ENCODE peak calls at places on chromosomes 3 and 15, in five cellular contexts. E is HepG2, K is HCT116, T is K562, C is H1. Q is an unnamed sample.

GRCh38 chr3:52317601-52318000 is 1.5 kb downstream of the DNAH1 start:
- DNase-seq in E (no peak), T (peak), K (no peak), C (peak), Q (no peak)

GRCh38 chr3:23739536-23739935 is 66.2 kb upstream of the UBE2E1 start:
- DNase-seq in T (peak), C (no peak), E (no peak), K (no peak), Q (no peak)

GRCh38 chr3:180002006-180002405 is 34.7 kb downstream of the PEX5L start:
- DNase-seq in E (no peak), T (no peak), K (no peak), C (no peak), Q (no peak)

GRCh38 chr3:105526349-105527111 is 159.8 kb downstream of the ALCAM start:
- DNase-seq in T (no peak), C (no peak), E (no peak), K (no peak), Q (no peak)

GRCh38 chr3:100005670-100006393 is 108.5 kb downstream of the FILIP1L start:
- DNase-seq in K (no peak), C (no peak), T (no peak), E (no peak), Q (no peak)

GRCh38 chr3:128498127-128498626 is 5.2 kb upstream of the GATA2 start:
- DNase-seq in T (no peak), C (no peak), K (no peak), E (no peak), Q (no peak)

GRCh38 chr3:107928084-107928445 is 162.8 kb downstream of the CD47 start:
- DNase-seq in E (no peak), K (no peak), C (no peak), T (no peak), Q (no peak)

GRCh38 chr15:20346082-20346805 is 195.4 kb downstream of the GOLGA6L6 start:
- DNase-seq in E (no peak), T (no peak), C (no peak), K (no peak), Q (no peak)

GRCh38 chr3:44047796-44048195 is 193.9 kb upstream of the TOPAZ1 start:
- DNase-seq in E (no peak), T (no peak), K (no peak), C (no peak), Q (no peak)

GRCh38 chr3:132756108-132756650 is 34.0 kb upstream of the NPHP3 start:
- DNase-seq in T (peak), K (no peak), C (no peak), E (no peak), Q (no peak)

GRCh38 chr3:149120051-149120972 is 9.1 kb upstream of the HPS3 start:
- DNase-seq in K (peak), E (peak), T (peak), C (no peak), Q (peak)

GRCh38 chr3:177571271-177571972 is 374.1 kb upstream of the TBL1XR1 start:
- DNase-seq in E (no peak), T (no peak), C (no peak), K (no peak), Q (no peak)

GRCh38 chr3:172546628-172547214 is 23.5 kb upstream of the TNFSF10 start:
- DNase-seq in K (no peak), T (no peak), C (no peak), E (no peak), Q (no peak)

GRCh38 chr15:46089438-46090044 is 454.7 kb downstream of the SQOR start:
- DNase-seq in T (no peak), K (no peak), C (no peak), E (no peak), Q (no peak)

GRCh38 chr15:66943456-66944095 is 121.8 kb upstream of the SMAD3 start:
- DNase-seq in E (peak), T (peak), C (no peak), K (no peak), Q (peak)

GRCh38 chr15:39358441-39359041 is 222.3 kb upstream of the THBS1 start:
- DNase-seq in K (no peak), C (no peak), T (peak), E (peak), Q (no peak)

GRCh38 chr3:7487763-7488162 is 626.8 kb downstream of the GRM7 start:
- DNase-seq in E (no peak), T (no peak), C (no peak), K (no peak), Q (no peak)

GRCh38 chr15:77024273-77025065 is 29.5 kb downstream of the PSTPIP1 start:
- DNase-seq in K (no peak), T (peak), C (peak), E (peak), Q (peak)

GRCh38 chr15:37933685-37934084 is 755 bp upstream of the TMCO5A start:
- DNase-seq in C (no peak), T (no peak), K (no peak), E (no peak), Q (no peak)

GRCh38 chr15:68391084-68391483 is 40.9 kb downstream of the ITGA11 start:
- DNase-seq in K (no peak), E (no peak), T (no peak), C (peak), Q (no peak)

GRCh38 chr15:29066848-29067247 is 181.1 kb downstream of the APBA2 start:
- DNase-seq in T (no peak), E (no peak), C (no peak), K (no peak), Q (no peak)

GRCh38 chr3:12286927-12287726 is 1.7 kb upstream of the PPARG start:
- DNase-seq in T (no peak), K (no peak), E (no peak), C (peak), Q (no peak)

GRCh38 chr3:142027295-142027694 is 122.0 kb downstream of the TFDP2 start:
- DNase-seq in E (no peak), T (peak), K (no peak), C (no peak), Q (no peak)

GRCh38 chr3:146093928-146094327 is 67.1 kb downstream of the PLOD2 start:
- DNase-seq in E (no peak), T (no peak), C (no peak), K (no peak), Q (no peak)

GRCh38 chr15:85646538-85647091 is 148.1 kb downstream of the KLHL25 start:
- DNase-seq in E (no peak), C (no peak), T (no peak), K (no peak), Q (no peak)

GRCh38 chr3:129182390-129183180 is 1.1 kb downstream of the CNBP start:
- DNase-seq in E (no peak), C (no peak), T (peak), K (no peak), Q (no peak)

GRCh38 chr15:58554758-58555157 is 123.0 kb downstream of the LIPC start:
- DNase-seq in C (no peak), T (no peak), E (no peak), K (no peak), Q (no peak)

GRCh38 chr3:183085634-183086390 is 13.5 kb downstream of the MCCC1 start:
- DNase-seq in T (peak), E (no peak), C (peak), K (no peak), Q (no peak)

GRCh38 chr3:126621627-126622345 is 33.1 kb downstream of the TXNRD3 start:
- DNase-seq in C (no peak), T (no peak), K (no peak), E (no peak), Q (no peak)

GRCh38 chr3:38438421-38438820 is 15.3 kb upstream of the ACVR2B start:
- DNase-seq in K (no peak), T (no peak), E (no peak), C (no peak), Q (no peak)

DNA sequence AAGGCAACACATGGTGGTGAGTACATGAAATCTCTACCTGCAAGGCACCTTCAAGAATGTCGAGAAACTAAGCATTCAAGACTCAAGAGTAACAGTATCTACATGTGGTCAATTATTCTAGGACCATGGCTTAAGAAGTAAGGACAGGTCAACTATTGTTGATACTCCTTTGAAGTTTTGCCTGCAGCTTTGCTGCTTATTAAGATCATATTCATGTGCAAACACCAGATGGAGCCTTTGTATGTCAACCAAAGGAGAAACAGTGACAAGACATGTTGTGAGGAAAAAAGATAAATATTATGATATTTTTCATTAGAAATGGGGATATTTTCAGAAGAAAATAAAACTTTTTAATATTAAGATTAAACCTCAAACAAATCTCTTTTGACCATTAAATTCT is 52.3 kb upstream of the FGF7 start:
- DNase-seq in K (peak), C (no peak), E (no peak), T (peak), Q (peak)
- TF ChIP-seq JUND in K (no peak), C (no peak), E (no peak), T (no peak), Q (no peak)

GRCh38 chr3:125257563-125257962 is 45.0 kb upstream of the SLC12A8 start:
- DNase-seq in E (no peak), C (no peak), K (no peak), T (no peak), Q (no peak)
- TF ChIP-seq JUND in E (no peak), C (no peak), K (no peak), T (no peak), Q (no peak)

GRCh38 chr3:189273736-189274135 is 102.0 kb downstream of the TPRG1 start:
- DNase-seq in K (no peak), C (no peak), T (no peak), E (no peak), Q (peak)

GRCh38 chr3:189272500-189273119 is 100.8 kb downstream of the TPRG1 start:
- DNase-seq in K (no peak), E (no peak), C (no peak), T (no peak), Q (no peak)

GRCh38 chr3:189270248-189270832 is 98.6 kb downstream of the TPRG1 start:
- DNase-seq in E (peak), C (no peak), T (no peak), K (peak), Q (peak)

GRCh38 chr3:189267981-189268613 is 96.3 kb downstream of the TPRG1 start:
- DNase-seq in K (peak), E (peak), C (no peak), T (no peak), Q (no peak)

GRCh38 chr3:189269356-189269755 is 97.6 kb downstream of the TPRG1 start:
- DNase-seq in T (no peak), E (no peak), C (no peak), K (no peak), Q (no peak)
- TF ChIP-seq JUND in T (no peak), E (no peak), C (no peak), K (no peak), Q (no peak)

DNA sequence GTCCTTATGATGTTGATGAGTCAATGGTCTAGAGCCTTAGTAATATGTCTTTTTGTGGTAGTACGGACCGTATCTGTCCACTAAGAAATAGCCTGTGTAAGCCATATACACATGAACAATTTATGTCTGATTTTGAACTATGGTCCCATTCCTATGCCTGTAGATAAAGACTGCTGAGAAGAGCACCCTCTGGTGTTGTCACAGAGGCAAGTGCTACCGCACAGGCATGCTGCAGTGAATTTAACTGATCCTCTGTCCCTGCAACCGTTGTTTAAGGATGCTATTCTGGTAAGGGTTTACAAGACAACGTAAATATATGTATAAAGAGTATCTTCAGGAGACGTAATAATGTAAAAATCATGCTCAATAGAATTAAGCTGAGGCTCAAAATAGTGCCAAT is 170.7 kb downstream of the UBE3A start:
- DNase-seq in T (peak), C (no peak), K (no peak), E (peak), Q (no peak)
- TF ChIP-seq JUND in T (no peak), C (no peak), K (no peak), E (no peak), Q (no peak)

GRCh38 chr3:35307296-35307695 is 332.0 kb upstream of the ARPP21 start:
- DNase-seq in T (no peak), C (no peak), E (no peak), K (no peak), Q (no peak)

DNA sequence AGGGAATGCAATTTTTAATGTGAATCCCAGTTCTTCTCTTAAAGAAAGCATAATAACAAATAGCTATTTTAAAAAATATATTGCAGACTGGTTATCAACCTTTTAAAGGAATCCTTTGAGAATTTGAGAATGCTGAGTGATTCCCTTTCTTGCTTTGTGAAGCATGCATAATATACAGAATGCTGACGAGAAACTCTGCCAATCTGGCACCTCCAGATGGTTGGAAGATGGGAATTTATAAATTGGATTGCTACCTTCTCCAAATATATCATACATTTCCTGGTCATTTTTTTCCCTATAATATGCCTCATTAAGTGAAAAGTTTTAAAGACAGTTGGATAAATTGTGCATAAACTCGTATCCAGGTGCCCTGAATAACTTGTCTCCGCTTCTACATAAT is 333.9 kb upstream of the ARPP21 start:
- DNase-seq in C (no peak), K (no peak), T (no peak), E (no peak), Q (no peak)
- TF ChIP-seq JUND in C (no peak), K (no peak), T (no peak), E (no peak), Q (no peak)

GRCh38 chr15:71545923-71546322 is 264.4 kb upstream of the NR2E3 start:
- DNase-seq in K (no peak), T (no peak), E (no peak), C (no peak), Q (no peak)

GRCh38 chr15:71545223-71545760 is 265.1 kb upstream of the NR2E3 start:
- DNase-seq in C (no peak), K (no peak), T (no peak), E (no peak), Q (no peak)

GRCh38 chr15:71549100-71549499 is 261.3 kb upstream of the NR2E3 start:
- DNase-seq in E (no peak), T (no peak), K (no peak), C (no peak), Q (no peak)

GRCh38 chr15:71548317-71548908 is 261.9 kb upstream of the NR2E3 start:
- DNase-seq in E (no peak), C (no peak), T (no peak), K (no peak), Q (no peak)

DNA sequence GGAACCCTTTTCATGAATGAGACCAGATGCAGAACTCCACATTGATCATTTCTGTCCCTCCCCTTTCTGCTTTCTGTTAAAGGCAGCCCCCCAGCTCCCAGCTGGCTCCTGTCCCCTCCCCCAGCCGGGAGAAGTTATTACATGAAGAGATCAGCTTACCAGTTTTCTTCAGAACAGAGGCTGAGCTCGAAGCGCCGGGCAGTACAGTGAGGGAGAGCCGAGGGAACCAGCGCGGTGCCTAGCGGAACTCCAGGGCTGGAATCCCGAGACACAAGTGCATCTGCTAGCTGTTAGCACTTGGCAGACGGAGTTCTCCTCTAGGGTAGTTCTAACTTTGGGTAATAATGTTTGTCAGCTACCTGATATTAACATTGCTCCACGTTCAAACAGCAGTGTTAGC is 263.3 kb upstream of the NR2E3 start:
- DNase-seq in C (no peak), K (no peak), E (no peak), T (no peak), Q (no peak)
- TF ChIP-seq JUND in C (no peak), K (no peak), E (no peak), T (no peak), Q (no peak)

GRCh38 chr3:42257007-42257406 is 9.0 kb downstream of the CCK start:
- DNase-seq in T (peak), C (no peak), E (no peak), K (no peak), Q (peak)
- TF ChIP-seq JUND in T (no peak), C (no peak), E (no peak), K (no peak), Q (no peak)

GRCh38 chr3:65153850-65154512 is 466.2 kb upstream of the ADAMTS9 start:
- DNase-seq in T (no peak), K (no peak), E (no peak), C (no peak), Q (no peak)
- TF ChIP-seq JUND in T (no peak), K (no peak), E (no peak), C (no peak), Q (no peak)

GRCh38 chr3:168025076-168025475 is 70.6 kb downstream of the GOLIM4 start:
- DNase-seq in T (no peak), C (no peak), E (no peak), K (no peak), Q (no peak)
- TF ChIP-seq JUND in T (no peak), C (no peak), E (no peak), K (no peak), Q (no peak)